ENCODE peak calls at places on chromosomes 7 and 10, in four cellular contexts. K is Panc1, P is endothelial cell of umbilical vein, A is transverse colon. W is an unnamed sample.

GRCh38 chr7:80542398-80542797 is 30.5 kb upstream of the GNAT3 start:
- DNase-seq in K (peak; percentile 47), P (peak; percentile 13), A (no peak), W (peak; percentile 85)

GRCh38 chr7:143882611-143883078 is 19.3 kb downstream of the TCAF1 start:
- DNase-seq in K (no peak), A (peak; percentile 40), P (peak; percentile 68), W (no peak)

GRCh38 chr10:92284112-92284704 is 6.7 kb downstream of the CPEB3 start:
- DNase-seq in A (no peak), P (no peak), K (no peak), W (no peak)

GRCh38 chr7:84231157-84231556 is 36.6 kb upstream of the SEMA3A start:
- DNase-seq in K (no peak), P (no peak), A (no peak), W (peak; percentile 35)

GRCh38 chr10:44980309-44981171 is 1.9 kb upstream of the DEPP1 start:
- DNase-seq in P (peak; percentile 83), A (no peak), K (no peak), W (no peak)

GRCh38 chr7:122858310-122858709 is 27.9 kb downstream of the CADPS2 start:
- DNase-seq in A (no peak), K (no peak), P (no peak), W (no peak)

GRCh38 chr7:129617607-129618006 is 6.1 kb downstream of the NRF1 start:
- DNase-seq in A (no peak), K (no peak), P (no peak), W (no peak)

GRCh38 chr7:77348371-77348813 is 67.8 kb downstream of the GSAP start:
- DNase-seq in K (no peak), A (no peak), P (peak; percentile 91), W (no peak)

GRCh38 chr7:28002638-28003037 is 178.0 kb downstream of the JAZF1 start:
- DNase-seq in K (no peak), A (no peak), P (peak; percentile 40), W (no peak)

GRCh38 chr10:72263613-72264241 is 10.0 kb upstream of the DDIT4 start:
- DNase-seq in A (peak; percentile 77), K (no peak), P (no peak), W (no peak)

GRCh38 chr7:2732959-2733584 is 45.1 kb downstream of the AMZ1 start:
- DNase-seq in A (peak; percentile 46), P (peak; percentile 81), K (no peak), W (no peak)

GRCh38 chr7:123051916-123052315 is 56.4 kb upstream of the TAS2R16 start:
- DNase-seq in A (no peak), K (no peak), P (no peak), W (no peak)

GRCh38 chr10:28365840-28366239 is 63.0 kb upstream of the MPP7 start:
- DNase-seq in A (peak; percentile 20), K (no peak), P (no peak), W (no peak)

GRCh38 chr10:78977761-78978305 is 90.9 kb upstream of the ZMIZ1 start:
- DNase-seq in A (peak; percentile 19), P (no peak), K (no peak), W (peak; percentile 80)

GRCh38 chr7:70679666-70680065 is 452.3 kb upstream of the GALNT17 start:
- DNase-seq in P (no peak), K (no peak), A (no peak), W (no peak)

GRCh38 chr7:87574630-87575029 is 26.1 kb downstream of the ABCB1 start:
- DNase-seq in A (no peak), K (no peak), P (peak; percentile 2), W (peak; percentile 24)

GRCh38 chr7:141671705-141672496 is 30.1 kb downstream of the DENND11 start:
- DNase-seq in A (no peak), K (no peak), P (no peak), W (no peak)

GRCh38 chr7:7118822-7119221 is 63.5 kb upstream of the C1GALT1 start:
- DNase-seq in A (no peak), P (peak; percentile 19), K (no peak), W (no peak)

GRCh38 chr10:62916157-62916603 is 100.0 kb upstream of the EGR2 start:
- DNase-seq in P (no peak), A (no peak), K (no peak), W (peak; percentile 50)

DNA sequence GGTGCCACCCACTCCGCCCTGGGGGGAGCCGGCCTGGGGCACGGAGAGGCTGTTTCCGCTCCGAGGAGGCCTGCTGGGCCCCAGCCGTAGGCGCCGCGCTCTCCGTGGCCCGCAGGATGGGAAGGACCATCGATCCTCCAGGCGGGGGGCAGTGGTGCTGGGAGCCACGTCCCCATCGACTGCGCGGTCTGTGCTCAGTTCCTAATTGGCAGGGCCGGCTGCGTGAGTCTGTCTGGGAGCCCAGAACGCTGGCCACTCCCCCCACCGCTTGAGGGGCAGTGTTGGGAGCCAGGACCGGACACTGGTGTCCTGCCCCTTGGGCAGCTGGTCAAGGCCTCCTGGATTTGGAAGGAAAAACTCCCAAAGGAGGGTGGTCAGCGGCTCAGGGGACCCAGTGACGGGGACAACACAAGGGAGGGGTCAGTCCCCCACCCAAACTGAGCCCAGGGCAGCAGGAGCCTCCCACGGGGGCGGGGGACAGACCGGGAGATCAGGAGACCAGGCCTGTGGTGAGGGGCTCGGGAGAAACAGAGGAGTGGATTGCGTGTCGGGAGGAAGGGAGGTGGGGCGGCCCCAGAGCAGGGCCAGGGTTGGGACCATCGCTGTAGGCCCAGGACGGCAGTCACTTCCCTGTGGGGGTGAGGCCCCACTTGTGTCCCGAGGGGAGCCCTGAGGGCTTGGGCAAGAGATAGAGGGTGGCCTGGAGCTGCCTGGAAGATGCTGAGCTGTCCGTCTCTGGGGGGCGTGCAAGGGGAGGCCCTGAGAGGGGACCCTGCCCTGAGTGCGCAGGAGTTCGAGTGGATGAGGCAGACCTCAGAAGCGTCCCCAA is 89.0 kb downstream of the UNCX start:
- DNase-seq in A (no peak), K (no peak), P (no peak), W (no peak)
- H3K27me3 ChIP-seq in A (peaks cover 54% of the 10 kb centered on the region), K (no peaks in the 10 kb centered on the region), P (no peaks in the 10 kb centered on the region), W (no peaks in the 10 kb centered on the region)

DNA sequence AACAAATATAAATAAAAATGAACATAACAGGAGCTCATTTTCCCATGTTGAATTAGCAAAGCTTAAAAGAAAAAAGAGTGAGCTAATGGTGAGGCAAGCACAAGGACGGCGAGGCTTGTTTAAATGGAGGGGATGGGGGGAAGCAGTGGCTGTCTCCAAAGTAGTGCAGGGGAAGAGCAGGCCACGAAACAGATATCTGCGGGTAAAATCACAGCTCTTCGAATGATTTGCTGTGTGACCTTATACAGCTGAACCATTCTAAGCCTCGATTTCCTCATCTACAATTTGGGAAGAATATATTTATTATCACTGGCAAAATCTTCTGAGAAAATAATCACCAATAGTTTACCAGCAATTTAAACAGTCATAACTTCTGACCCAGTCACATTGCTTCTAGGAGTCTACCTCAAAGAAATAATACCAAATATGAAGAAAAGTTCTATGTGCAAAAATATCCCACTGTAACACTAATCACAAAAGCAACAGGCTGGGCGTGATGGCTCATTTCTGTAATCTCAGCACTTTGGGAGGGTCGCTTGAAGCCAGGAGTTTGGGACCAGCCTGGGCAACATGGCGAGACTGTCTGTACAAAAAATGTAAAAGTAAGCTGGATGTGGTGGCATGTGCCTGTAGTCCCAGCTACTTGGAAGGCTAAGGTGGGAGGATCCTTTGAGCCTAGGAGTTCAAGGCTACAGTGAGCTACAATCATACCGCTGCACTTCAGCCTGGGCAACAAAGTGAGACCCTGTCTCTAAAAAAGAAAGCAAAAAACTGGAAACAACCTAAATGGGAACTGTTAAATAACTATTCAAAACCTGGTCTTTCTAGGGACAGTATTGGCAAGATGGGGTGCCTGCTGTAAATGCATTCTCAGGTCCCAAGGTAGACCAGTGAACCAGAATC is 63.1 kb upstream of the ASAH2 start:
- DNase-seq in A (no peak), K (no peak), P (no peak), W (no peak)
- H3K36me3 ChIP-seq in A (peaks cover 8% of the 10 kb centered on the region), K (no peaks in the 10 kb centered on the region), P (peaks cover 2% of the 10 kb centered on the region), W (peaks cover 3% of the 10 kb centered on the region)

DNA sequence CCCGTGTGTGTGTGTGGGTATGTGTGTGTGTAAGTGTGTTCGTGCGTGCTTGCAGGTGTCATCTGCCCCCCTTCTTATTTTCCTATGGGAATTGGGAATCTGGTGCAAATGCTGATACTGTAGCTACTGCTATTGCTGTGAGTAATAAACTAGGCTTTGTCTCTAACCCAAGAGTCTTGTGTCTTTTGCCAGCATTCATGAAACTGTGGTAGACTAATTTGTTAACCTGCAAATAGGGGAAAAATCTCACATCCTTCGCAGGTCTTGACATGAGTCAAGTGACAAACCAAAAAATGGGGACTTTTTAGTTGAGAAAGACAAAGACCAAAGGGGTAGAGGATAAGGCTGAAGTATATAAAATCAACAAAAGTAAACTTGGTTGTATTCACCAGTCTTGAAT is 57.9 kb upstream of the FAM133B start:
- DNase-seq in A (no peak), P (no peak), K (no peak), W (no peak)
- H3K4me3 ChIP-seq in A (no peak overlapping the region), P (no peak overlapping the region), K (no peak overlapping the region), W (no peak overlapping the region)

GRCh38 chr10:43727935-43728334 is 79.3 kb upstream of the ZNF32 start:
- DNase-seq in K (no peak), A (no peak), P (no peak), W (no peak)
- H3K27me3 ChIP-seq in K (no peaks in the 10 kb centered on the region), A (no peaks in the 10 kb centered on the region), P (no peaks in the 10 kb centered on the region), W (no peaks in the 10 kb centered on the region)

GRCh38 chr7:98927125-98927524 is 48.8 kb downstream of the TRRAP start:
- DNase-seq in P (no peak), A (no peak), K (no peak), W (no peak)

GRCh38 chr7:98923512-98923911 is 45.2 kb downstream of the TRRAP start:
- DNase-seq in A (no peak), K (no peak), P (no peak), W (no peak)

GRCh38 chr7:98917331-98917730 is 39.0 kb downstream of the TRRAP start:
- DNase-seq in A (no peak), P (no peak), K (no peak), W (no peak)

GRCh38 chr7:98922392-98923107 is 44.2 kb downstream of the TRRAP start:
- DNase-seq in A (no peak), P (no peak), K (no peak), W (no peak)

GRCh38 chr7:98921608-98922372 is 43.5 kb downstream of the TRRAP start:
- DNase-seq in K (no peak), P (no peak), A (no peak), W (no peak)
- H3K36me3 ChIP-seq in K (peaks cover 13% of the 10 kb centered on the region), P (peaks cover 49% of the 10 kb centered on the region), A (peaks cover 75% of the 10 kb centered on the region), W (peaks cover 35% of the 10 kb centered on the region)

GRCh38 chr10:99466632-99467031 is 36.2 kb upstream of the GOT1 start:
- DNase-seq in K (no peak), P (peak; percentile 89), A (peak; percentile 13), W (no peak)
- H3K4me3 ChIP-seq in K (no peak overlapping the region), P (peak overlapping the region; percentile 22), A (no peak overlapping the region), W (no peak overlapping the region)

GRCh38 chr10:43922335-43923280 is 273.9 kb upstream of the ZNF32 start:
- DNase-seq in A (no peak), K (no peak), P (no peak), W (no peak)

GRCh38 chr10:43921478-43921877 is 272.8 kb upstream of the ZNF32 start:
- DNase-seq in P (no peak), A (no peak), K (no peak), W (no peak)

GRCh38 chr10:43921881-43922280 is 273.2 kb upstream of the ZNF32 start:
- DNase-seq in P (no peak), A (no peak), K (no peak), W (no peak)

GRCh38 chr10:43925793-43926192 is 277.1 kb upstream of the ZNF32 start:
- DNase-seq in P (no peak), A (no peak), K (no peak), W (no peak)

DNA sequence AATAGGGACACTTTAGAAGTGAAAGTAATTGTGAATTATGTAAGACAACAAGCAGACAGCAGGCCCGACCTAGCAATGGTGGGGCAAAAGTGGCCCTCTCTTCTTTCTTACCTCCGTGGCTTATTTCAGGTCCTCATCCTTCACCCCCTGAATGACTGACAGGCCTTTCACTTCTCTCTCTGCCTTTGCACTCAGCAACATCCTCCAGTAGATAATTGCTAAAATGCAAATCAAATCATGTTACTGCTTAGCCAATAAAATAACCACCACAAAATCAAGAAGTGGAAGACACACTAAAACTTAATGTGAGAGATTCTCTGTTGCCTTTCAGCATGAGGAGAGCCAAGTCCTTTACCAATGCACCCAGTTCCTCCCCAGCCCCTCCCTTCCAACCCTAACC is 274.6 kb upstream of the ZNF32 start:
- DNase-seq in P (no peak), A (no peak), K (no peak), W (no peak)
- H3K27me3 ChIP-seq in P (peaks cover 3% of the 10 kb centered on the region), A (no peaks in the 10 kb centered on the region), K (peaks cover 10% of the 10 kb centered on the region), W (no peaks in the 10 kb centered on the region)